ENCODE peak calls at places on chromosomes 12 and 14, in ten cellular contexts. A, P, J, Y, I, L, E, M, N and F are unnamed samples.
A peak's percentile ranks its signal among the peaks of the same experiment; 100 is the strongest.

GRCh38 chr14:37594916-37595808 is at the start of the genes FOXA1 and TTC6:
- DNase-seq in P (peak; percentile 84), Y (peak; percentile 66), I (peak; percentile 22), M (peak; percentile 48), J (no peak), A (peak; percentile 53), L (peak; percentile 15), E (no peak), N (no peak), F (no peak)

GRCh38 chr12:100359822-100360221 is 2.9 kb downstream of the SLC17A8 start:
- DNase-seq in M (no peak), I (peak; percentile 11), J (peak; percentile 7), E (no peak), N (no peak), A (no peak), P (peak; percentile 13), L (no peak), Y (no peak), F (no peak)

GRCh38 chr12:127629066-127629820 is 637.7 kb upstream of the TMEM132C start:
- DNase-seq in L (no peak), Y (no peak), N (no peak), P (no peak), I (peak; percentile 25), M (no peak), E (no peak), J (no peak), A (no peak), F (peak; percentile 47)

GRCh38 chr14:61240206-61240605 is 40.9 kb downstream of the TMEM30B start:
- DNase-seq in M (no peak), N (no peak), E (no peak), P (no peak), I (no peak), J (no peak), L (no peak), A (no peak), Y (no peak), F (no peak)

GRCh38 chr12:47556219-47556618 is 149.6 kb downstream of the RPAP3 start:
- DNase-seq in P (no peak), M (no peak), E (peak; percentile 32), J (no peak), Y (no peak), A (no peak), I (no peak), N (no peak), L (no peak), F (no peak)

GRCh38 chr12:52191841-52192791 is at the start of gene KRT80:
- DNase-seq in N (peak; percentile 94), E (peak; percentile 96), Y (peak; percentile 96), J (peak; percentile 99), A (peak; percentile 99), L (peak; percentile 83), M (no peak), P (no peak), I (peak; percentile 99), F (peak; percentile 98)

GRCh38 chr14:50790568-50790967 is 40.4 kb downstream of the NIN start:
- DNase-seq in M (no peak), Y (no peak), A (no peak), J (no peak), P (no peak), N (no peak), E (no peak), I (no peak), L (no peak), F (no peak)

GRCh38 chr12:20214286-20214685 is 154.1 kb upstream of the PDE3A start:
- DNase-seq in M (no peak), Y (no peak), N (no peak), P (no peak), J (peak; percentile 45), L (no peak), E (no peak), I (no peak), A (no peak), F (peak; percentile 25)

GRCh38 chr14:101121399-101122113 is 218.0 kb upstream of the RTL1 start:
- DNase-seq in I (no peak), A (no peak), Y (peak; percentile 37), N (no peak), L (no peak), P (peak; percentile 28), E (no peak), M (no peak), J (no peak), F (no peak)

GRCh38 chr14:59582161-59582560 is 5.5 kb upstream of the CCDC175 start:
- DNase-seq in L (no peak), N (no peak), I (no peak), M (no peak), J (no peak), Y (no peak), E (no peak), P (no peak), A (no peak), F (peak; percentile 8)

GRCh38 chr12:11576104-11576503 is 73.4 kb upstream of the ETV6 start:
- DNase-seq in N (no peak), J (peak; percentile 74), P (no peak), L (no peak), M (no peak), Y (no peak), E (no peak), A (no peak), I (peak; percentile 50), F (peak; percentile 50)

GRCh38 chr12:130952545-130952954 is 1.2 kb upstream of the ADGRD1 start:
- DNase-seq in I (no peak), J (no peak), L (no peak), A (no peak), Y (no peak), M (peak; percentile 47), P (no peak), N (no peak), E (no peak), F (no peak)

GRCh38 chr12:77131977-77132490 is 66.7 kb upstream of the E2F7 start:
- DNase-seq in P (no peak), Y (no peak), A (no peak), J (no peak), L (no peak), N (no peak), E (no peak), M (no peak), I (no peak), F (no peak)

GRCh38 chr12:46386877-46387629 is 14.5 kb upstream of the SLC38A2 start:
- DNase-seq in P (peak; percentile 76), M (no peak), L (peak; percentile 42), E (no peak), Y (peak; percentile 79), I (peak; percentile 77), J (peak; percentile 91), A (no peak), N (no peak), F (peak; percentile 13)
- H3K4me3 ChIP-seq in P (no peak overlapping the region), M (no peak overlapping the region), L (peak overlapping the region; percentile 35), E (peak overlapping the region; percentile 67), Y (no peak overlapping the region), I (peak overlapping the region; percentile 27), J (peak overlapping the region; percentile 19), A (peak overlapping the region; percentile 10), N (peak overlapping the region; percentile 22), F (no peak overlapping the region)

GRCh38 chr14:97033556-97034081 is 236.4 kb downstream of the VRK1 start:
- DNase-seq in Y (no peak), E (no peak), L (no peak), A (no peak), N (no peak), I (no peak), J (no peak), M (no peak), P (peak; percentile 63), F (no peak)
- H3K4me3 ChIP-seq in Y (no peak overlapping the region), E (no peak overlapping the region), L (peak overlapping the region; percentile 33), A (no peak overlapping the region), N (no peak overlapping the region), I (no peak overlapping the region), J (no peak overlapping the region), M (peak overlapping the region; percentile 26), P (peak overlapping the region; percentile 69), F (no peak overlapping the region)

GRCh38 chr14:68968051-68968450 is 11.1 kb downstream of the ACTN1 start:
- DNase-seq in I (no peak), J (no peak), Y (no peak), A (no peak), M (no peak), L (no peak), P (peak; percentile 38), N (no peak), E (no peak), F (no peak)

GRCh38 chr14:68968721-68969120 is 10.4 kb downstream of the ACTN1 start:
- DNase-seq in P (no peak), I (no peak), Y (no peak), A (no peak), N (no peak), E (no peak), L (no peak), J (peak; percentile 1), M (no peak), F (no peak)

GRCh38 chr14:68970736-68971135 is 8.4 kb downstream of the ACTN1 start:
- DNase-seq in I (no peak), Y (no peak), E (no peak), N (no peak), J (no peak), P (no peak), L (no peak), M (no peak), A (no peak), F (no peak)

GRCh38 chr14:68970096-68970612 is 8.9 kb downstream of the ACTN1 start:
- DNase-seq in Y (no peak), L (no peak), I (no peak), A (no peak), J (no peak), P (peak; percentile 50), N (no peak), M (no peak), E (no peak), F (peak; percentile 20)

GRCh38 chr14:68969278-68969677 is 9.8 kb downstream of the ACTN1 start:
- DNase-seq in I (no peak), A (no peak), N (no peak), L (no peak), P (peak; percentile 44), Y (no peak), E (no peak), M (no peak), J (no peak), F (peak; percentile 0)
- H3K4me3 ChIP-seq in I (no peak overlapping the region), A (no peak overlapping the region), N (no peak overlapping the region), L (no peak overlapping the region), P (no peak overlapping the region), Y (no peak overlapping the region), E (no peak overlapping the region), M (no peak overlapping the region), J (no peak overlapping the region), F (no peak overlapping the region)

DNA sequence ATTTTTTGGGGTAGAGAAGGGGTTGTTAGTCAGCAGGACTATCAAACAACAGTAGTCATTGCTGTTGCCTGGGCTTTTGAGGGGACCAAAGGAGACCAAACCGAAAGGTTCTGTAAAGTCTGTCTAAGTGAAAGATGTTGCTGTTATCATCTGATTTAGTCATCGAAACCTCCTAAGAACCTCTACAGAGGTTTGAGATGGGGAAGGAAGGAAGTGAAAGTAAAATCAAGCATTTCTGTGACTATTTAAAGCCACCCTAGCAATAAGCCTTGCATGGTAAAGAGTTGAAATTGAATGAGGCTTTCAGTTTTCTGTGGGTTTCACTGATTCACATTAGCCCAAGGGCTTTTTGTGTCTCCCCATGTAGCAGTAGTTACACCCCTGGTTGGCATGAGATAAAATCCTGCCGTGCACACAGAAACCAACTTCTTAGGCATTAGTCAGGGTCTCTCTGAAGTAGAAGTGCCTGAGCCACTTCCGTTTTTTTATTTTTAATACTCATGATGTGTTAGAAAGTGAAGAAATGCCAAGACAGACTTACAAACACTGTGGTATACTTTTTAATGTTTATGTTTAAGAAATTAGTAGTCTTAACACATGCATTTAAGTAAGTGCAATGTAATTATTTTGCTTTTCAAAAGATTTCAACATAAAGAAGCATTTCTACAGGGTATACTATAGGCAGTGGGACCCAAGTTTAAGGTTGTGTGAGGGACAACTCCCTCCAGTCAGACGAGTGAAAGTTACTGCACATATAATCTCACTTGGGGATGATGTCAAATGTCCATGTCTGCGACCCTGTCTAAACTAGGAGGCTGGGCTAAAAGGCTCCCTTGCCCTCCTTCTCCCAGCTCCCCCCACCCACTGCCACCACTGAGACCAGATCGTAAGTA is 50.4 kb downstream of the DYRK2 start:
- DNase-seq in M (no peak), A (no peak), E (peak; percentile 76), I (peak; percentile 68), N (no peak), J (peak; percentile 48), L (no peak), Y (no peak), P (no peak), F (peak; percentile 50)
- H3K4me3 ChIP-seq in M (no peak overlapping the region), A (no peak overlapping the region), E (peak overlapping the region; percentile 41), I (peak overlapping the region; percentile 51), N (no peak overlapping the region), J (peak overlapping the region; percentile 37), L (peak overlapping the region; percentile 35), Y (peak overlapping the region; percentile 10), P (no peak overlapping the region), F (peak overlapping the region; percentile 3)